ENCODE peak calls at places on chromosomes 13 and 19, in four cellular contexts. One of them, this sample, is unnamed. For H4K20me1, the result is how much of the 10 kb centered on the place peaks cover.

GRCh38 chr13:43377149-43377548 is 353.8 kb downstream of the DNAJC15 start:
- DNase-seq in MM.1S: no peak
- DNase-seq in GM23338: no peak
- DNase-seq in DND-41: no peak
- DNase-seq in this sample: no peak

GRCh38 chr19:56869886-56870285 is 29.4 kb upstream of the PEG3 start:
- DNase-seq in MM.1S: no peak
- DNase-seq in GM23338: no peak
- DNase-seq in DND-41: no peak
- DNase-seq in this sample: no peak

GRCh38 chr13:107835339-107836018 is 379.9 kb downstream of the LIG4 start:
- DNase-seq in MM.1S: no peak
- DNase-seq in GM23338: no peak
- DNase-seq in DND-41: no peak
- DNase-seq in this sample: no peak

GRCh38 chr13:19763618-19764017 is 19.1 kb downstream of the PSPC1 start:
- DNase-seq in MM.1S: no peak
- DNase-seq in GM23338: no peak
- DNase-seq in DND-41: no peak
- DNase-seq in this sample: no peak

GRCh38 chr19:44176590-44176989 is 11.7 kb downstream of the ZNF226 start:
- DNase-seq in MM.1S: no peak
- DNase-seq in GM23338: no peak
- DNase-seq in DND-41: no peak
- DNase-seq in this sample: no peak

GRCh38 chr19:49749055-49749716 is 13.9 kb downstream of the TSKS start:
- DNase-seq in MM.1S: no peak
- DNase-seq in GM23338: peak
- DNase-seq in DND-41: no peak
- DNase-seq in this sample: no peak

GRCh38 chr19:13172335-13173128 is 22.3 kb downstream of the IER2 start:
- DNase-seq in MM.1S: no peak
- DNase-seq in GM23338: no peak
- DNase-seq in DND-41: no peak
- DNase-seq in this sample: no peak

GRCh38 chr19:30226464-30227070 is 145.6 kb upstream of the ZNF536 start:
- DNase-seq in MM.1S: no peak
- DNase-seq in GM23338: peak
- DNase-seq in DND-41: no peak
- DNase-seq in this sample: peak

GRCh38 chr13:49935171-49936084 is 712 bp downstream of the SPRYD7 start:
- DNase-seq in MM.1S: peak
- DNase-seq in GM23338: peak
- DNase-seq in DND-41: no peak
- DNase-seq in this sample: peak

GRCh38 chr13:29947839-29948238 is 97.4 kb upstream of the UBL3 start:
- DNase-seq in MM.1S: no peak
- DNase-seq in GM23338: no peak
- DNase-seq in DND-41: no peak
- DNase-seq in this sample: no peak

GRCh38 chr13:38866649-38867048 is 124.0 kb downstream of the STOML3 start:
- DNase-seq in MM.1S: no peak
- DNase-seq in GM23338: no peak
- DNase-seq in DND-41: no peak
- DNase-seq in this sample: no peak

GRCh38 chr13:35499131-35500051 is 22.9 kb upstream of the MAB21L1 start:
- DNase-seq in MM.1S: no peak
- DNase-seq in GM23338: no peak
- DNase-seq in DND-41: no peak
- DNase-seq in this sample: peak

GRCh38 chr19:33130433-33130832 is 1.5 kb upstream of the WDR88 start:
- DNase-seq in MM.1S: no peak
- DNase-seq in GM23338: no peak
- DNase-seq in DND-41: no peak
- DNase-seq in this sample: no peak

GRCh38 chr13:19618925-19619324 is 14.5 kb upstream of the MPHOSPH8 start:
- DNase-seq in MM.1S: peak
- DNase-seq in GM23338: peak
- DNase-seq in DND-41: peak
- DNase-seq in this sample: peak

GRCh38 chr19:14516746-14517438 is 1.3 kb downstream of the DNAJB1 start:
- DNase-seq in MM.1S: no peak
- DNase-seq in GM23338: no peak
- DNase-seq in DND-41: no peak
- DNase-seq in this sample: no peak

GRCh38 chr19:19627716-19628498 is at the start of gene LPAR2:
- DNase-seq in MM.1S: peak
- DNase-seq in GM23338: peak
- DNase-seq in DND-41: no peak
- DNase-seq in this sample: peak

GRCh38 chr13:109720758-109721184 is 65.6 kb downstream of the IRS2 start:
- DNase-seq in MM.1S: no peak
- DNase-seq in GM23338: no peak
- DNase-seq in DND-41: no peak
- DNase-seq in this sample: no peak

GRCh38 chr19:18789883-18790565 is 1.1 kb downstream of the COMP start:
- DNase-seq in MM.1S: no peak
- DNase-seq in GM23338: peak
- DNase-seq in DND-41: no peak
- DNase-seq in this sample: peak

GRCh38 chr13:63287926-63288325 is 1872.3 kb upstream of the PCDH20 start:
- DNase-seq in MM.1S: no peak
- DNase-seq in GM23338: no peak
- DNase-seq in DND-41: no peak
- DNase-seq in this sample: no peak

GRCh38 chr13:35923347-35923746 is 207.8 kb downstream of the DCLK1 start:
- DNase-seq in MM.1S: no peak
- DNase-seq in GM23338: no peak
- DNase-seq in DND-41: no peak
- DNase-seq in this sample: no peak

GRCh38 chr13:47110141-47110540 is 213.3 kb upstream of the HTR2A start:
- DNase-seq in MM.1S: no peak
- DNase-seq in GM23338: no peak
- DNase-seq in DND-41: no peak
- DNase-seq in this sample: peak

GRCh38 chr13:113184568-113185440 is 23.7 kb downstream of the PCID2 start:
- DNase-seq in MM.1S: no peak
- DNase-seq in GM23338: no peak
- DNase-seq in DND-41: peak
- DNase-seq in this sample: no peak

GRCh38 chr13:52840066-52840465 is 8.4 kb downstream of the PCDH8 start:
- DNase-seq in MM.1S: no peak
- DNase-seq in GM23338: no peak
- DNase-seq in DND-41: no peak
- DNase-seq in this sample: no peak

GRCh38 chr13:73708393-73708985 is 425.7 kb downstream of the KLF12 start:
- DNase-seq in MM.1S: peak
- DNase-seq in GM23338: peak
- DNase-seq in DND-41: peak
- DNase-seq in this sample: peak

GRCh38 chr19:29858000-29858596 is 46.3 kb downstream of the CCNE1 start:
- DNase-seq in MM.1S: peak
- DNase-seq in GM23338: peak
- DNase-seq in DND-41: peak
- DNase-seq in this sample: peak

GRCh38 chr13:50340146-50340545 is 324.9 kb downstream of the KCNRG start:
- DNase-seq in MM.1S: no peak
- DNase-seq in GM23338: no peak
- DNase-seq in DND-41: no peak
- DNase-seq in this sample: peak

GRCh38 chr19:18291590-18292459 is 10.4 kb upstream of the JUND start:
- DNase-seq in MM.1S: no peak
- DNase-seq in GM23338: peak
- DNase-seq in DND-41: peak
- DNase-seq in this sample: peak

GRCh38 chr19:1650627-1651009 is 1.8 kb downstream of the TCF3 start:
- DNase-seq in MM.1S: peak
- DNase-seq in GM23338: peak
- DNase-seq in DND-41: peak
- DNase-seq in this sample: peak

GRCh38 chr19:1652471-1653299 is at the start of gene TCF3:
- DNase-seq in MM.1S: peak
- DNase-seq in GM23338: peak
- DNase-seq in DND-41: peak
- DNase-seq in this sample: peak

GRCh38 chr19:1649706-1650626 is 2.4 kb downstream of the TCF3 start:
- DNase-seq in MM.1S: no peak
- DNase-seq in GM23338: no peak
- DNase-seq in DND-41: no peak
- DNase-seq in this sample: no peak

GRCh38 chr19:1651548-1652394 is 644 bp downstream of the TCF3 start:
- DNase-seq in MM.1S: peak
- DNase-seq in GM23338: peak
- DNase-seq in DND-41: peak
- DNase-seq in this sample: peak

GRCh38 chr19:1651061-1651547 is 1.3 kb downstream of the TCF3 start:
- DNase-seq in MM.1S: peak
- DNase-seq in GM23338: peak
- DNase-seq in DND-41: peak
- DNase-seq in this sample: peak
- H4K20me1 ChIP-seq in MM.1S: under half
- H4K20me1 ChIP-seq in GM23338: under half
- H4K20me1 ChIP-seq in DND-41: under half
- H4K20me1 ChIP-seq in this sample: under half

DNA sequence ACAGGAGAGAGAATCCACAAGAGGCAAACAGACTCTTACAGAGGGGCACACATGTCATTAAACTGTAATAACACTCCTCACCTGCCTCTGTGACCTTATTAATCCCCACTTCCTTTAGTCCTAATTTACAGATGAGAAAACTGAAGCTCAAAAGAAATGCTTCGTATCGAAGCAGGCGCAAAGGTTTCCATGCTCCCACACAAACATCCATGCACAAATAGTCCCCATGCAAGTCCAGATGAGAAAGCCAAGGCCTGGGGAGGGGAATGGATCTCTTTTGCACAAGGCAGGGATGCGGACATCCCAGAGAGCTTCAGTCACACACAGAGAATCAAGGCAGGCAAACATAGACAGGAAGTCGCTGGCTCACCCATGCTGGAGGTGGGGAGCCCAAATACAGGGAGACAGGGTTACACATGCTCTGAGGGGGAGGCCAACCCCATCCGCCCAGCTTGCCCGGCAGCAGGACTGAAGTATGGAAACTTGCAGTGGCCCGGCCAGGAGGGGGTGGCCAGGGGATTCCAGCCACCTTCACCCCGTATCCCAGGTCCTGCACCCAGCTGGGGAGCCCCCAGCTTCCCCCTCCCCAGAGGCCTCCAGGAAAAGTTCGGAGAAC is 468 bp downstream of the S1PR5 start:
- DNase-seq in MM.1S: no peak
- DNase-seq in GM23338: peak
- DNase-seq in DND-41: no peak
- DNase-seq in this sample: no peak
- H3K4me3 ChIP-seq in MM.1S: no peak
- H3K4me3 ChIP-seq in GM23338: peak
- H3K4me3 ChIP-seq in DND-41: no peak
- H3K4me3 ChIP-seq in this sample: peak

GRCh38 chr19:40703029-40703755 is 12.7 kb upstream of the NUMBL start:
- DNase-seq in MM.1S: no peak
- DNase-seq in GM23338: no peak
- DNase-seq in DND-41: no peak
- DNase-seq in this sample: no peak

GRCh38 chr19:40700083-40700482 is 9.6 kb upstream of the NUMBL start:
- DNase-seq in MM.1S: no peak
- DNase-seq in GM23338: no peak
- DNase-seq in DND-41: no peak
- DNase-seq in this sample: no peak

GRCh38 chr19:40704491-40705361 is 12.0 kb downstream of the COQ8B start:
- DNase-seq in MM.1S: no peak
- DNase-seq in GM23338: no peak
- DNase-seq in DND-41: no peak
- DNase-seq in this sample: no peak

GRCh38 chr19:40701758-40702157 is 11.3 kb upstream of the NUMBL start:
- DNase-seq in MM.1S: no peak
- DNase-seq in GM23338: no peak
- DNase-seq in DND-41: no peak
- DNase-seq in this sample: no peak

GRCh38 chr19:40702337-40703012 is 12.0 kb upstream of the NUMBL start:
- DNase-seq in MM.1S: no peak
- DNase-seq in GM23338: peak
- DNase-seq in DND-41: no peak
- DNase-seq in this sample: peak
- H4K20me1 ChIP-seq in MM.1S: under half
- H4K20me1 ChIP-seq in GM23338: under half
- H4K20me1 ChIP-seq in DND-41: under half
- H4K20me1 ChIP-seq in this sample: under half

GRCh38 chr13:114323349-114323748 is 9.0 kb downstream of the CHAMP1 start:
- DNase-seq in MM.1S: no peak
- DNase-seq in GM23338: no peak
- DNase-seq in DND-41: no peak
- DNase-seq in this sample: no peak

GRCh38 chr13:114318624-114319023 is 4.3 kb downstream of the CHAMP1 start:
- DNase-seq in MM.1S: no peak
- DNase-seq in GM23338: no peak
- DNase-seq in DND-41: no peak
- DNase-seq in this sample: no peak

GRCh38 chr13:114320065-114320464 is 5.8 kb downstream of the CHAMP1 start:
- DNase-seq in MM.1S: no peak
- DNase-seq in GM23338: no peak
- DNase-seq in DND-41: no peak
- DNase-seq in this sample: no peak

GRCh38 chr13:114321256-114321655 is 7.0 kb downstream of the CHAMP1 start:
- DNase-seq in MM.1S: no peak
- DNase-seq in GM23338: no peak
- DNase-seq in DND-41: no peak
- DNase-seq in this sample: no peak

GRCh38 chr13:114319441-114319871 is 5.2 kb downstream of the CHAMP1 start:
- DNase-seq in MM.1S: no peak
- DNase-seq in GM23338: no peak
- DNase-seq in DND-41: no peak
- DNase-seq in this sample: no peak
- H3K4me3 ChIP-seq in MM.1S: no peak
- H3K4me3 ChIP-seq in GM23338: no peak
- H3K4me3 ChIP-seq in DND-41: no peak
- H3K4me3 ChIP-seq in this sample: no peak

GRCh38 chr13:97324115-97324514 is 102.0 kb downstream of the MBNL2 start:
- DNase-seq in MM.1S: no peak
- DNase-seq in GM23338: no peak
- DNase-seq in DND-41: no peak
- DNase-seq in this sample: no peak
- H4K20me1 ChIP-seq in MM.1S: under half
- H4K20me1 ChIP-seq in GM23338: under half
- H4K20me1 ChIP-seq in DND-41: under half
- H4K20me1 ChIP-seq in this sample: under half

This sample was measured in neural progenitor cell.